ENCODE peak calls at places on chromosomes 3 and 15, in five cellular contexts. A is GM12891; W is HT1080; G is stimulated activated naive CD8-positive, alpha-beta T cell treated with anti-CD3 and anti-CD28 coated beads, Interleukin-15, amount 100 ng/mL, for 72 hours; D is activated naive CD4-positive, alpha-beta T cell treated with anti-CD3 and anti-CD28 coated beads for 36 hours. T is an unnamed sample.

GRCh38 chr3:87810427-87810826 is 248.4 kb downstream of the CGGBP1 start:
- DNase-seq in A (no peak), W (peak; percentile 85), D (no peak), G (no peak), T (no peak)

GRCh38 chr3:43223670-43224364 is 62.5 kb upstream of the SNRK start:
- DNase-seq in W (no peak), D (no peak), A (no peak), G (no peak), T (no peak)

GRCh38 chr3:197522183-197522715 is 33.5 kb downstream of the BDH1 start:
- DNase-seq in W (no peak), G (no peak), D (no peak), A (no peak), T (peak; percentile 33)

GRCh38 chr3:66456711-66457173 is 44.1 kb downstream of the LRIG1 start:
- DNase-seq in G (no peak), A (no peak), D (no peak), W (no peak), T (no peak)

GRCh38 chr3:134419966-134420321 is 45.7 kb upstream of the AMOTL2 start:
- DNase-seq in A (no peak), W (no peak), D (no peak), G (no peak), T (no peak)

GRCh38 chr3:83438177-83438576 is 1520.6 kb upstream of the CADM2 start:
- DNase-seq in G (no peak), A (no peak), W (peak; percentile 6), D (no peak), T (no peak)

GRCh38 chr15:80920271-80920699 is 69.3 kb downstream of the MESD start:
- DNase-seq in W (no peak), D (peak; percentile 39), G (peak; percentile 44), A (no peak), T (no peak)

GRCh38 chr3:45337839-45338470 is 50.4 kb upstream of the LARS2 start:
- DNase-seq in W (no peak), D (no peak), A (no peak), G (no peak), T (no peak)

GRCh38 chr15:90221251-90221900 is 12.4 kb downstream of the CIB1 start:
- DNase-seq in G (no peak), A (peak; percentile 74), W (peak; percentile 68), D (peak; percentile 58), T (peak; percentile 49)

GRCh38 chr3:43540625-43541024 is 81.2 kb downstream of the ANO10 start:
- DNase-seq in D (no peak), G (no peak), A (no peak), W (no peak), T (no peak)

GRCh38 chr3:72347819-72348319 is 500.4 kb downstream of the SHQ1 start:
- DNase-seq in W (peak; percentile 97), A (no peak), G (no peak), D (peak; percentile 72), T (peak; percentile 79)

GRCh38 chr3:60953406-60953805 is 297.8 kb downstream of the FHIT start:
- DNase-seq in W (peak; percentile 67), A (no peak), D (no peak), G (no peak), T (no peak)

GRCh38 chr15:66459818-66460615 is 37.5 kb downstream of the SNAPC5 start:
- DNase-seq in A (no peak), G (no peak), W (peak; percentile 58), D (no peak), T (no peak)